ENCODE peak calls at places on chromosomes 3 and 15, in four cellular contexts. C is thoracic aorta, A is left lung, M is body of pancreas. Y is an unnamed sample. For H3K27me3, the result is how much of the 10 kb centered on the place peaks cover.

GRCh38 chr3:15279671-15280402 is 52.5 kb downstream of the SH3BP5 start:
- DNase-seq in C (no peak), M (no peak), A (no peak), Y (no peak)

GRCh38 chr3:101778385-101779046 is 495 bp upstream of the NXPE3 start:
- DNase-seq in M (no peak), A (no peak), C (no peak), Y (no peak)

GRCh38 chr3:141797819-141798405 is 34.7 kb downstream of the GRK7 start:
- DNase-seq in M (peak), C (no peak), A (no peak), Y (no peak)

GRCh38 chr3:157081681-157082210 is 78.2 kb downstream of the CCNL1 start:
- DNase-seq in C (peak), A (peak), M (peak), Y (peak)

GRCh38 chr3:185880600-185880999 is 55.8 kb upstream of the IGF2BP2 start:
- DNase-seq in C (no peak), M (no peak), A (no peak), Y (no peak)

GRCh38 chr3:193737191-193737751 is 144.3 kb downstream of the OPA1 start:
- DNase-seq in A (no peak), C (no peak), M (no peak), Y (no peak)

GRCh38 chr3:133506215-133506901 is 67.1 kb upstream of the CDV3 start:
- DNase-seq in C (no peak), M (no peak), A (no peak), Y (no peak)

GRCh38 chr3:155766206-155766605 is 21.3 kb upstream of the PLCH1 start:
- DNase-seq in A (no peak), M (no peak), C (no peak), Y (no peak)

GRCh38 chr3:139455855-139456254 is 20.5 kb downstream of the RBP2 start:
- DNase-seq in M (no peak), A (no peak), C (no peak), Y (no peak)

GRCh38 chr3:108312656-108313055 is 16.3 kb downstream of the HHLA2 start:
- DNase-seq in C (no peak), A (no peak), M (no peak), Y (no peak)

GRCh38 chr3:32018723-32019564 is 37.4 kb downstream of the ZNF860 start:
- DNase-seq in C (no peak), A (no peak), M (no peak), Y (no peak)

GRCh38 chr3:32026583-32026982 is 45.0 kb downstream of the ZNF860 start:
- DNase-seq in M (no peak), C (no peak), A (no peak), Y (no peak)

GRCh38 chr3:32021748-32022147 is 40.2 kb downstream of the ZNF860 start:
- DNase-seq in A (no peak), M (no peak), C (no peak), Y (no peak)

GRCh38 chr3:32022947-32023346 is 41.4 kb downstream of the ZNF860 start:
- DNase-seq in M (no peak), C (no peak), A (no peak), Y (no peak)

GRCh38 chr3:32021155-32021554 is 39.6 kb downstream of the ZNF860 start:
- DNase-seq in M (no peak), A (no peak), C (no peak), Y (no peak)
- H3K27me3 ChIP-seq in M (under half), A (under half), C (under half), Y (under half)

DNA sequence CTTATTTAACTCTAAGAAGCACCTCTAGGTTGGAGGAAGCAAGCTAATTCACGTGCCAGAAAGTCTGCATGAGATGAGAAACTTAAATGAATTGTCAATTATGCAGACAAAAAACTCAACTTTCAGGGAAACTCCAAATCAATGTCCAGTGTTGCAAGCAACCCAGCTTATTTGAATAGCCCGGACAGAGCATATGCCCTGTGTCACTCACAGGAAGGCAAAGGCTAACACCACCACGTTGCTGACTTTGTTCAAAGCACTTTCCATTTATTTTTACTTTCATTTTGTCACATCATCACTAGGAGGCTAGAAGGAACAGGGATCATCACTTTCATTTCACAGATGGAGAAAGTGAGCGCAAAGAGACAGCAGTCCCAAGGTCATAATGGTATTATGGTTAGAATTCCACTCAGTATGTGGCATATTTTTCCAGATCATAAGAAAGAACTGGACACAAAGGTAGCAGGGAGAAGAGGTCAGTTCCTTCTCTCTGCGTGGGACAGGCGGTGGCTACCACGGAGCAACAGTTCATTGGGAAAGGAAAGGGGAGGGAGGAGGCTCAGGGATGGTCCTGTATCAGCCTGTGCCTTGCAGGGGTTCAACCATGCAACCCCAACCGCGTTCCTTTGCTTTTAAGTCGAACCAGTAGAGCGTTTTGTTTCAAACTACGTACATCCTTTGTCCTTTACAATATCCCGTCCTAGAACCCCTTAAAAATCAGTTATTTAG is 1.2 kb downstream of the HEG1 start:
- DNase-seq in C (no peak), A (no peak), M (no peak), Y (no peak)
- H3K27me3 ChIP-seq in C (under half), A (under half), M (under half), Y (under half)

DNA sequence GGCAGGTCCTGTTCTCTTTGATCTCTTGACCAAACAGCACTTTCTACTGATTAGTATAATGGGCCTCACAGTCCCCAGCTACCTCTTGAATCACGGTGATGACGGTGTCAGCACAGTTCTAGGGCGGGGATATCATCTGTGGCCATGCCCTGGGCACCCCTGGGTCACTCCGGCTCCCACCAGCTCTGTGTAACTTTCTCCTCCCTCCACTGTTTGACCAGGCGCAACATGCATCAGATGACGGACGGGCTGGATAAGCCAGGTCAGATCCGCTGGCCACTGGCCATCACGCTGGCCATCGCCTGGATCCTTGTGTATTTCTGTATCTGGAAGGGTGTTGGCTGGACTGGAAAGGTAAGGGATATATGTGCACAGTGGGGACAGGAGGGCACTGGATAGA is 29.6 kb downstream of the SLC6A1 start:
- DNase-seq in M (no peak), C (no peak), A (no peak), Y (no peak)
- H3K27me3 ChIP-seq in M (under half), C (under half), A (under half), Y (under half)

DNA sequence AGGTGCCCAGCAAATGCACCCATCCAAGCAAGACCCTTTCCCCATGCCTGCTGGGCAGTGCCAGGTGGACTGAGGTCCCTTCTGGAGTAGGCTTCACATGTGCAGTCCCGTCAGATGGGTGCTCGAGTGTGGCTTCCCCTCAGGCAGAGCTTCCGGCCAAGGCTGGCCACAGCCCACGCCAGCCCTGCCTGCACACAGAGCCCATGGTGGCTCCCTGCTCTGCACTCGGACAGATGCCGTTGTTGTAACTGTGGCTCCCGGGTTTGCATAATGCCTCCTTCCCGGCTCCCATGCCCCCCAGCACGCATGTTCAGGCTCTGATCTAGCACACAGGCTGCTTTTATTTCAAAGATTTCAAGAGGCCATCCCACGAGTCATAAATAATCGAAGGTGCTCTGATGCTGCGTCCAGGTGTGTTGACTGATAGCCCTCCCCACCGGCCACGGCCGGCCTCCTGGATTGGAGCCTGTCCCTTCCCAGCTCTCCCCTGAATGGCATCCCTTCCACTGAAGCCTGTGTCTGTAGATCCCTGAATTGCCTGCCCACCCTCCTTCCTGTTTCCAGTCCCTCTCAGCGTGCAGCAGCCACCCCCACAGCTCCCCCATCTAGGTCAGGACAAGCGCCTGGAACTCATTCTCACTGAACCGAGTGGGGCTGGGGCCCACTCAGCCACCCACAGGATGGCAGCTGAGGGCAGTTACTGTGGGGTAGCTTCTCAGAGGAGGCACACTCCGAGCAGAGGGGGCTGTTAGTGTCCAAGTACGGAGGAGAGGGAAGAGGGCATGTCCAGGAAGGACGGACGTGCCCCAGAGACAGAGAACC is 100.0 kb upstream of the LINGO1 start:
- DNase-seq in A (no peak), C (no peak), M (no peak), Y (no peak)
- H3K27me3 ChIP-seq in A (under half), C (under half), M (under half), Y (under half)

DNA sequence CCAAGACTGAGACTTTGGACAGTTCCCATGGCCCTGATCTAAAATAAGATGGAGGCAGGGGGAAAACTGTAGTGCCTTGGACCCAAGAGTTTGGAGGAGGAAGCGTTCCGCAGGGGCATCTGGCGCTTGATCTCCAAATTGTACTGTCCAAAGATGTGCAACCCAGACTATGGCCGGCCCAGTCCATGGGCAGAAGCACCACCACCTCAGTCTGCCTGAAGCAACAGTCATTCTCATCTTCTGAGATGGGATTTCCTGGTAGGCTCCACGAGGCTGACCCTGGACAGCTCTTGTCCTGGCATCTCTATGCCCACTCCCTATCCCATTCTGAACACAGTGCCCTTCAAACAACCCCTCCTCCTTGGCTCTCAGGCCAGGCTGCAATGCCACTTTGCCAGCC is 3.6 kb downstream of the INSYN1 start:
- DNase-seq in A (no peak), M (no peak), C (no peak), Y (no peak)
- H3K27me3 ChIP-seq in A (under half), M (under half), C (under half), Y (under half)

DNA sequence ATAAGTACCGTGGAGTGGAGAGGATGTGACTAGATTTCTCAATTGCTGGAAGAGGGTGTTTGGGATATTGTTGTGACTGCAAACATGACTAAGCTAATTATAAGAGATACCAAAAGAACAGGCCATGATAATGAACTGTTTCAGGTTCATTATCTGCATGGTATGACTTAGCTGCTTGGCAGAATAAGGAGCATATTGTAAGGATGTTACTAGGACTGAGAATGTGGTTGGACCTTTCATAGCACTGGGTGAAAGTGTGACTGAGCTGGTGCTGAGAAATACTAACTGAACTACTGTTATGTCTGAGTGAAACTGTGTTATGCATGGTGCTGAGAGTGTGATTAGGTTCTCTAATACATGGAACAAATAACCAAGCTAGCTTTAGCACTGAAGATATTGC is 11.0 kb downstream of the SCN10A start:
- DNase-seq in C (no peak), A (no peak), M (no peak), Y (no peak)
- H3K27me3 ChIP-seq in C (under half), A (under half), M (under half), Y (under half)

DNA sequence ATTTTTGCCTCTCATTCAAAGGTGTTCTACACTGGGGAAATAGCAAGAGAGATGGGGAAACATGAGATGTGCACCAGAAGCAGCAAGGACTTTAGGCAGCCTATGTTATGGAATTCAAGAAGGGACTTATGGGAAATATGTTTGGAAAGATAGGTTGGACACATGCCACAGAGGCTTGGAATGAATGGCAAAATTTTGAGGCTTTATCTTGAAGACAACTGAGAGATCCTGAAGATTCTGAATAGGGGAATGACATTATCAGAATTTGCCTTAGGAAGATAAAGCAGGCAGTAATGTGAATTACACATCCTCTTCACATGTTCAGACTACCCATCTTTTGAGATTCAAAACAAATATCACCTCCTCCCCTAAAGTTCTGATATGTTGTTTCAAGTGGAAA is 10.0 kb upstream of the MECOM start:
- DNase-seq in C (no peak), A (no peak), M (no peak), Y (no peak)
- H3K27me3 ChIP-seq in C (under half), A (under half), M (under half), Y (under half)

DNA sequence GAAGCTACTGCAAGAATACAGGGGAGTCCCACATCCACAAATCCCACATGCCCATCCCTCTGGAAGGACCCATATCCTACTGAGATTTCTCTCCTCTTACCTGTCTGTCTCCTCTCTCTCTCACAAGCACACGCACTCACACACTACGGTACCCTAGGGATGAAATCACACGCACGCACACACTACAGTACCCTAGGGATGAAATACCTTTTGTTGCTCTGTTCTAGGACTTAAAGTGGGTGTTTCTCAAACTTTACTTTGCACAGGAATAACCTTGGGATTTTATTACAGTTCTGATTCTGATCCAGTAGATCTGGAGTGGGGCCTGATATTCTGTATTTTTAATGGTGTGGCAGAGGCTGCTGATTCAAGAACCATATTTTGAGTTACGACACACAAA is 622.2 kb upstream of the ZNF385D start:
- DNase-seq in M (no peak), C (no peak), A (no peak), Y (no peak)
- H3K27me3 ChIP-seq in M (under half), C (under half), A (under half), Y (under half)

GRCh38 chr3:43950775-43951174 is 260.0 kb downstream of the ABHD5 start:
- DNase-seq in A (no peak), M (no peak), C (no peak), Y (no peak)
- H3K27me3 ChIP-seq in A (under half), M (under half), C (under half), Y (under half)

Y was measured in tibial artery.